ENCODE peak calls at places on chromosomes 2 and 18, in seven cellular contexts. K is neural progenitor cell, Q is Karpas-422, L is trophoblast cell, H is fibroblast of lung, B is HepG2, Z is astrocyte. T is an unnamed sample.

GRCh38 chr2:120439637-120440384 is 93.9 kb downstream of the INHBB start:
- DNase-seq in K (no peak), Q (peak), L (no peak), H (no peak), B (peak), Z (no peak), T (no peak)

GRCh38 chr2:189142893-189143759 is 36.4 kb downstream of the COL5A2 start:
- DNase-seq in K (peak), Q (peak), L (peak), H (peak), B (peak), Z (no peak), T (peak)

GRCh38 chr2:47313141-47313691 is 89.7 kb upstream of the MSH2 start:
- DNase-seq in K (no peak), Q (no peak), L (peak), H (no peak), B (peak), Z (peak), T (no peak)

GRCh38 chr2:145141981-145142380 is 622.1 kb upstream of the ZEB2 start:
- DNase-seq in K (no peak), Q (no peak), L (no peak), H (no peak), B (no peak), Z (no peak), T (no peak)

GRCh38 chr18:5895886-5896740 is 791 bp upstream of the TMEM200C start:
- DNase-seq in K (peak), Q (no peak), L (no peak), H (peak), B (no peak), Z (peak), T (no peak)

GRCh38 chr2:71939588-71940535 is 207.8 kb downstream of the CYP26B1 start:
- DNase-seq in K (no peak), Q (no peak), L (no peak), H (no peak), B (no peak), Z (no peak), T (no peak)

GRCh38 chr2:584863-585823 is 92.1 kb downstream of the TMEM18 start:
- DNase-seq in K (peak), Q (peak), L (no peak), H (no peak), B (no peak), Z (no peak), T (peak)

GRCh38 chr18:41938445-41938844 is 16.6 kb upstream of the PIK3C3 start:
- DNase-seq in K (no peak), Q (no peak), L (no peak), H (peak), B (no peak), Z (peak), T (no peak)

GRCh38 chr18:1505856-1506255 is 601.2 kb downstream of the ADCYAP1 start:
- DNase-seq in K (peak), Q (no peak), L (no peak), H (no peak), B (no peak), Z (no peak), T (no peak)

GRCh38 chr18:24168496-24168895 is 29.6 kb downstream of the CABYR start:
- DNase-seq in K (no peak), Q (no peak), L (peak), H (no peak), B (no peak), Z (no peak), T (no peak)

GRCh38 chr18:21496277-21496835 is 104.1 kb downstream of the ESCO1 start:
- DNase-seq in K (no peak), Q (no peak), L (no peak), H (no peak), B (peak), Z (no peak), T (no peak)

GRCh38 chr18:39037925-39038324 is 1472.3 kb upstream of the CELF4 start:
- DNase-seq in K (no peak), Q (no peak), L (no peak), H (no peak), B (no peak), Z (no peak), T (no peak)

GRCh38 chr2:96867756-96868554 is 1.9 kb downstream of the SEMA4C start:
- DNase-seq in K (no peak), Q (peak), L (no peak), H (peak), B (no peak), Z (no peak), T (no peak)

GRCh38 chr2:40421643-40422297 is 30.1 kb downstream of the SLC8A1 start:
- DNase-seq in K (no peak), Q (no peak), L (no peak), H (peak), B (no peak), Z (no peak), T (no peak)

GRCh38 chr2:11669454-11670291 is at the start of gene NTSR2:
- DNase-seq in K (peak), Q (no peak), L (peak), H (peak), B (peak), Z (peak), T (no peak)

GRCh38 chr2:113198048-113198789 is 24.4 kb downstream of the PSD4 start:
- DNase-seq in K (no peak), Q (no peak), L (no peak), H (no peak), B (no peak), Z (no peak), T (no peak)
- H3K9ac ChIP-seq in K (no peak), Q (no peak), L (no peak), H (no peak), B (peak), Z (peak), T (no peak)

GRCh38 chr2:51232026-51232425 is 200.1 kb upstream of the NRXN1 start:
- DNase-seq in K (no peak), Q (no peak), L (no peak), H (no peak), B (no peak), Z (no peak), T (no peak)

GRCh38 chr2:51237626-51238271 is 205.8 kb upstream of the NRXN1 start:
- DNase-seq in K (no peak), Q (no peak), L (no peak), H (no peak), B (no peak), Z (no peak), T (no peak)
- H3K9ac ChIP-seq in K (no peak), Q (no peak), L (no peak), H (no peak), B (no peak), Z (no peak), T (no peak)

GRCh38 chr2:231397011-231397927 is 1.8 kb downstream of the B3GNT7 start:
- DNase-seq in K (no peak), Q (no peak), L (no peak), H (no peak), B (no peak), Z (no peak), T (peak)

GRCh38 chr2:231398585-231398984 is 3.1 kb downstream of the B3GNT7 start:
- DNase-seq in K (no peak), Q (no peak), L (no peak), H (no peak), B (no peak), Z (no peak), T (no peak)

GRCh38 chr2:231397928-231398294 is 2.4 kb downstream of the B3GNT7 start:
- DNase-seq in K (no peak), Q (no peak), L (no peak), H (no peak), B (no peak), Z (no peak), T (no peak)

GRCh38 chr2:231399853-231400667 is 4.5 kb downstream of the B3GNT7 start:
- DNase-seq in K (no peak), Q (no peak), L (no peak), H (peak), B (peak), Z (no peak), T (no peak)

DNA sequence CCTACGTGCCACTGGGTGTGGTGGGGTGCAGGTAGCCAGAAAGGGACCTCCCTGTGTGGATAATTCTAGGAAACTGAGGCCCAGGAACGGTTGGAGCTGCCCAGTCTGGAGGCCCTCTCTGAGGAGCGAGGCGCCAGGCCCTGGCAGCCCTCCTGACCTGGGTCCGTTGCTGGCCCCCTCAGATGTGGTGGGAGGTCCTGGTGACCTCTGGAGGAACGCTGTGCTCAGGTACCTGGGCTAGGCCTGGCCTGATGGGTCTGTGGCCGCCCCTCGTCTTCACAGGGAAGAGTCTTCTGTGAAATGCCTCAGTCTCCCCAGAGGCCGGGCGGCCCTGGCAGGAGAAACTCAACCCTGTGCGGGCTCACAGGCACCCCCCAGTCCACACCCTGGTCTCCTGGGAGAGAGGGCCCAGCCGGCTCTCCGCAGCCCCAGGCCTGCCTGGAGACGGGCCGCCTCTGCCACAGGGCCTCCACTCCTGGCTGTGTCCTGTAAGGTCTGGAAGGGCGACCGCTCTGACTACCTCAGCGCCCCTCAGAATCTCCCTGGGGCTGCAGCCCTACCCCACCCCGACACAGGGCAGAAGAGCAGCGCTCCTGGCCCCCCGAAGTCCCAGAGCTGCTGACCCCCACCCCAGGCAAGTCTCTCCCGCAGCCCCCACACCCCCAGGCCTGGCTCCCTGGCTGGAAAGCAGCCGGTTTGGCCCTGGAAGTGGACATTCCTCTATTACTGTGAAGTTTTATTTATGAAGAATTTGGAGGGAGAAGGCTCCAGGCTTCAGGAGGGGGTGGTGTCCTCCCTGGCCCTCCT is 3.7 kb downstream of the B3GNT7 start:
- DNase-seq in K (no peak), Q (no peak), L (no peak), H (no peak), B (no peak), Z (no peak), T (no peak)
- H3K9ac ChIP-seq in K (no peak), Q (no peak), L (no peak), H (no peak), B (no peak), Z (no peak), T (no peak)

GRCh38 chr2:85772841-85773491 is 19.2 kb downstream of the ATOH8 start:
- DNase-seq in K (no peak), Q (no peak), L (no peak), H (no peak), B (no peak), Z (no peak), T (no peak)
- H3K9ac ChIP-seq in K (no peak), Q (no peak), L (no peak), H (peak), B (no peak), Z (peak), T (no peak)

GRCh38 chr2:37623971-37624897 is 47.2 kb downstream of the CDC42EP3 start:
- DNase-seq in K (no peak), Q (no peak), L (no peak), H (peak), B (no peak), Z (peak), T (no peak)
- H3K9ac ChIP-seq in K (no peak), Q (no peak), L (no peak), H (no peak), B (no peak), Z (peak), T (no peak)

DNA sequence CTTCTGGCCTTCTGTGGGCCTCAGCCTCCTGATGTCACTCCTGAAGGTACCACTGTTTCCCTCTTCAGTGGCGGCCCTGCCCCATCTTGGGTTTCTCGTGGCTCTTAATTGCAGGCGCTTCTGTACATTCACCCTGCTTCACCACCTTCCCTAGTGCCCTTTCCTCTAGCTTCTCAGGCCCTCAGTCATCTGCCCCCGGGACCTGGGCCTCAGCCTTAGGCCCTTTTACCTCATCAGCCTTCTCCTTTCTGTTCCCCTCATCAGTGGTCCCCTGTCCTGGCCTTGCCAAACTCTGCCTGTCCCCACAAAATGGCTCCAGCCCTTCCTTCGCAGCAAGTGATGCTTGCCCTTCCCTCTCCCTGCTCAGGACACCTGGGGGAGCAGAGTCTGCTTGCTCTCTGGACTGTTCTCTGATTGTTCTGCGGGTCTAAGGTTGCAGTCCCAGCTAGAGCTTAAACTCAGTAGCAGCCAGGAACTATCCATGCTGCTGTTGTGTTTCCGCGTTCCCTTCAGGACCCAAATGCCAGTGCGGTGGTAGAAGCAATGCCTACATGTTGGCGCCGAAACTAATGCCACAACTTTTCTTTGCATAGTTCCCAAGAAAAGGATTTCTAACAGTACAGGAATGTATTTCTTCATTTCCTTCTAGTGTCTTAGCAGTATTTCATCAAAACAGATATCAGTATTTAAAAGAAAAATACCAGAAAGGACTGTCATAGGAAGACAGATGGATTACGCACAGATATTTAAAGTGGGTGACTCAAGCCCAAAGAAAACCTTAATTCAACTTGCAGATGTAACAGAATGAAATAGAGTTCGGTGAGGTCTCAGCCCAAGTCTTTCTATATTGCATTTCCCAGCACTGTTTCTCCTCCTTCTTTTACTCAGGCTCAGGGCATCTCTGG is 7.5 kb downstream of the ASB1 start:
- DNase-seq in K (no peak), Q (no peak), L (peak), H (peak), B (no peak), Z (peak), T (no peak)
- H3K9ac ChIP-seq in K (no peak), Q (no peak), L (peak), H (peak), B (peak), Z (peak), T (no peak)

GRCh38 chr2:239605976-239606375 is 205.2 kb upstream of the HDAC4 start:
- DNase-seq in K (no peak), Q (no peak), L (no peak), H (no peak), B (no peak), Z (no peak), T (no peak)
- H3K9ac ChIP-seq in K (no peak), Q (no peak), L (no peak), H (no peak), B (no peak), Z (no peak), T (no peak)

T was measured in MM.1S.